ENCODE peak calls at places on chromosomes 2 and 18, in five cellular contexts. O is MM.1S, I is PC-3, S is HCT116, U is GM23248. H is an unnamed sample.

GRCh38 chr2:161796192-161796591 is 172.0 kb downstream of the SLC4A10 start:
- DNase-seq in O (no peak), I (no peak), S (no peak), U (peak; percentile 44), H (peak; percentile 39)

GRCh38 chr18:78246041-78246440 is 733.6 kb upstream of the SALL3 start:
- DNase-seq in O (no peak), I (no peak), S (no peak), U (no peak), H (no peak)

GRCh38 chr2:110823165-110823564 is 90.8 kb downstream of the ACOXL start:
- DNase-seq in O (no peak), I (no peak), S (no peak), U (no peak), H (no peak)

GRCh38 chr18:34857310-34857709 is 147.2 kb downstream of the DTNA start:
- DNase-seq in O (no peak), I (peak; percentile 6), S (no peak), U (peak; percentile 9), H (no peak)

GRCh38 chr18:11392292-11392691 is 217.1 kb upstream of the SLC35G4 start:
- DNase-seq in O (no peak), I (no peak), S (peak; percentile 43), U (no peak), H (no peak)

GRCh38 chr2:191653669-191654402 is 24.1 kb upstream of the NABP1 start:
- DNase-seq in O (no peak), I (no peak), S (no peak), U (no peak), H (no peak)

GRCh38 chr2:85886585-85886984 is 2.2 kb downstream of the ST3GAL5 start:
- DNase-seq in O (no peak), I (peak; percentile 56), S (no peak), U (peak; percentile 99), H (peak; percentile 90)

GRCh38 chr2:26139269-26140183 is 33.4 kb upstream of the GAREM2 start:
- DNase-seq in O (no peak), I (peak; percentile 29), S (no peak), U (no peak), H (no peak)

GRCh38 chr2:62692225-62692624 is 13.3 kb upstream of the EHBP1 start:
- DNase-seq in O (no peak), I (peak; percentile 66), S (no peak), U (no peak), H (no peak)

GRCh38 chr2:169189123-169189522 is 119.8 kb downstream of the DHRS9 start:
- DNase-seq in O (no peak), I (no peak), S (no peak), U (no peak), H (no peak)

GRCh38 chr18:42413870-42414269 is 458.8 kb downstream of the PIK3C3 start:
- DNase-seq in O (no peak), I (no peak), S (no peak), U (peak; percentile 42), H (no peak)

GRCh38 chr2:67453365-67453764 is 56.2 kb downstream of the ETAA1 start:
- DNase-seq in O (no peak), I (peak; percentile 84), S (no peak), U (peak; percentile 46), H (peak; percentile 52)

GRCh38 chr2:48195168-48195567 is 288.9 kb upstream of the FBXO11 start:
- DNase-seq in O (no peak), I (no peak), S (no peak), U (no peak), H (no peak)

GRCh38 chr2:183091318-183091953 is 12.9 kb downstream of the DUSP19 start:
- DNase-seq in O (no peak), I (no peak), S (no peak), U (no peak), H (no peak)

GRCh38 chr2:19120941-19121750 is 237.3 kb downstream of the OSR1 start:
- DNase-seq in O (no peak), I (peak; percentile 96), S (peak; percentile 63), U (peak; percentile 94), H (peak; percentile 84)

GRCh38 chr2:189836644-189837043 is 52.4 kb downstream of the PMS1 start:
- DNase-seq in O (no peak), I (peak; percentile 80), S (no peak), U (peak; percentile 78), H (peak; percentile 94)

GRCh38 chr2:9757430-9758287 is 85.6 kb upstream of the TAF1B start:
- DNase-seq in O (no peak), I (no peak), S (no peak), U (peak; percentile 72), H (peak; percentile 46)

GRCh38 chr2:100029460-100029859 is 112.9 kb downstream of the AFF3 start:
- DNase-seq in O (no peak), I (no peak), S (no peak), U (peak; percentile 2), H (no peak)

GRCh38 chr2:118224144-118224887 is 136.0 kb downstream of the INSIG2 start:
- DNase-seq in O (peak; percentile 58), I (no peak), S (no peak), U (peak; percentile 74), H (peak; percentile 7)

GRCh38 chr2:185578293-185578692 is 160.3 kb upstream of the FSIP2 start:
- DNase-seq in O (no peak), I (no peak), S (no peak), U (no peak), H (no peak)

GRCh38 chr2:207239754-207240494 is 74.2 kb upstream of the KLF7 start:
- DNase-seq in O (no peak), I (peak; percentile 40), S (no peak), U (peak; percentile 89), H (peak; percentile 44)

GRCh38 chr2:85547859-85548607 is 9.1 kb downstream of the MAT2A start:
- DNase-seq in O (no peak), I (peak; percentile 19), S (no peak), U (no peak), H (no peak)

GRCh38 chr18:6752200-6752873 is 22.8 kb downstream of the ARHGAP28 start:
- DNase-seq in O (no peak), I (no peak), S (no peak), U (peak; percentile 44), H (peak; percentile 29)

GRCh38 chr18:6759579-6759978 is 30.1 kb downstream of the ARHGAP28 start:
- DNase-seq in O (peak; percentile 61), I (no peak), S (no peak), U (no peak), H (no peak)

GRCh38 chr18:6763524-6763923 is 34.0 kb downstream of the ARHGAP28 start:
- DNase-seq in O (no peak), I (no peak), S (no peak), U (no peak), H (no peak)

GRCh38 chr18:6755107-6755506 is 25.6 kb downstream of the ARHGAP28 start:
- DNase-seq in O (no peak), I (peak; percentile 73), S (no peak), U (no peak), H (no peak)

GRCh38 chr18:6757966-6758365 is 28.4 kb downstream of the ARHGAP28 start:
- DNase-seq in O (no peak), I (peak; percentile 43), S (no peak), U (no peak), H (no peak)
- H3K9ac ChIP-seq in O (no peak overlapping the region), I (no peak overlapping the region), S (no peak overlapping the region), U (no peak overlapping the region), H (no peak overlapping the region)

GRCh38 chr2:224968051-224968450 is 74.2 kb downstream of the DOCK10 start:
- DNase-seq in O (no peak), I (peak; percentile 19), S (no peak), U (no peak), H (peak; percentile 65)
- H3K4me3 ChIP-seq in O (no peak overlapping the region), I (no peak overlapping the region), S (no peak overlapping the region), U (no peak overlapping the region), H (no peak overlapping the region)

GRCh38 chr18:61595615-61596014 is 262.4 kb downstream of the CDH20 start:
- DNase-seq in O (no peak), I (no peak), S (no peak), U (peak; percentile 30), H (no peak)
- H3K9ac ChIP-seq in O (no peak overlapping the region), I (no peak overlapping the region), S (no peak overlapping the region), U (peak overlapping the region; percentile 1), H (no peak overlapping the region)

DNA sequence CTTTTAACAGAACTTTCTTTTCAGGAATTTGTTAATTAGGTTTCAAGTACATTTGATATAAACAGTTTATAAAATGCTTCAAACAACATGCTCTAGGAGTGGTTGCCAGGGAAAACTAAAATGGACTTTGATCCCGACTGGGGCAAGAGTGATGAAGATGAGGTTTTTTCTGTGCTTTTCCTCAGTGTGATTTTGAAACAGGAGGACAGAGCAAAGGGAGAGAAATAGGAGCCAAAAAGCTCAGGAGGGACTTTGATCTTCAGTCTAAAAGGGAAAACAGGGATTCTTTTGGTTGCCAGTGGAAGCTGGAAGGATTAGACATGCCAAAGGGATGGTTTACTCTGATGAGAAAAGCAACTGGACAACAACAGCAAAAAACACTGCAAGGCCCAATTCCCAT is 95.5 kb downstream of the LTBP1 start:
- DNase-seq in O (no peak), I (no peak), S (no peak), U (no peak), H (no peak)
- H3K4me3 ChIP-seq in O (no peak overlapping the region), I (no peak overlapping the region), S (no peak overlapping the region), U (no peak overlapping the region), H (no peak overlapping the region)

GRCh38 chr2:61151434-61151833 is 10.6 kb upstream of the C2orf74 start:
- DNase-seq in O (no peak), I (peak; percentile 41), S (no peak), U (peak; percentile 33), H (no peak)
- H3K9ac ChIP-seq in O (no peak overlapping the region), I (no peak overlapping the region), S (no peak overlapping the region), U (no peak overlapping the region), H (no peak overlapping the region)

DNA sequence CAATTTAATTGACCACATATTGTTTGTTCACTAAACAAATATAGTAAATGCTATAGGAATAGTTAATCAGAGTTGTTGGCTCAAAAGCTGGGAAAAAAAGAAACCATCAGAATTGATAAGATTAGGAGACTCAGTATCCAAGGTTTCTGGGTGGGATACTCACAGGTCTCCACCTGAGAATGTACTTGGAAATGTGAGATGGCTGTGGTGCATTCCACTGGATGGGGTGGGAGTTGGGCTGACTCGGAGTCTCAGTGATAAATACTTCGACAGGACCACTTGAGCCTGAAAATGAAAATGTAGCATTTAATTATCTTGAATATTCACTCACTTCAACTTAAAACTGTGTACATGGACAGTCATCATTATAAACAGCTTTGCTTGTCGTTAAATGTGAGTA is 21.2 kb downstream of the FN1 start:
- DNase-seq in O (no peak), I (no peak), S (no peak), U (no peak), H (no peak)
- H3K4me3 ChIP-seq in O (no peak overlapping the region), I (no peak overlapping the region), S (no peak overlapping the region), U (peak overlapping the region; percentile 37), H (no peak overlapping the region)

GRCh38 chr2:42194428-42194827 is 25.3 kb downstream of the EML4 start:
- DNase-seq in O (no peak), I (no peak), S (no peak), U (no peak), H (no peak)
- H3K9ac ChIP-seq in O (no peak overlapping the region), I (no peak overlapping the region), S (no peak overlapping the region), U (no peak overlapping the region), H (no peak overlapping the region)

GRCh38 chr2:72925328-72925943 is 8.1 kb downstream of the EMX1 start:
- DNase-seq in O (no peak), I (no peak), S (no peak), U (no peak), H (no peak)
- H3K4me3 ChIP-seq in O (no peak overlapping the region), I (no peak overlapping the region), S (no peak overlapping the region), U (no peak overlapping the region), H (no peak overlapping the region)